ENCODE peak calls at places on chromosomes 1 and 21, in five cellular contexts. One of them, this sample, is unnamed.

GRCh38 chr1:93079685-93080141 is 630 bp downstream of the MTF2 start:
- DNase-seq in PC-3: peak
- DNase-seq in Calu3: peak
- DNase-seq in psoas muscle: peak
- DNase-seq in IMR-90: no peak
- DNase-seq in this sample: peak

GRCh38 chr1:37068897-37069296 is 34.6 kb upstream of the GRIK3 start:
- DNase-seq in IMR-90: no peak
- DNase-seq in psoas muscle: no peak
- DNase-seq in PC-3: no peak
- DNase-seq in Calu3: no peak
- DNase-seq in this sample: peak

GRCh38 chr1:182035097-182035770 is 26.3 kb downstream of the ZNF648 start:
- DNase-seq in PC-3: no peak
- DNase-seq in psoas muscle: no peak
- DNase-seq in Calu3: no peak
- DNase-seq in IMR-90: no peak
- DNase-seq in this sample: no peak

GRCh38 chr1:22773981-22774471 is 63.4 kb downstream of the EPHB2 start:
- DNase-seq in Calu3: no peak
- DNase-seq in IMR-90: peak
- DNase-seq in psoas muscle: peak
- DNase-seq in PC-3: no peak
- DNase-seq in this sample: no peak

GRCh38 chr1:205832326-205832751 is 17.6 kb downstream of the PM20D1 start:
- DNase-seq in PC-3: no peak
- DNase-seq in Calu3: no peak
- DNase-seq in psoas muscle: peak
- DNase-seq in IMR-90: no peak
- DNase-seq in this sample: peak

GRCh38 chr21:41453198-41453597 is 27.2 kb downstream of the MX1 start:
- DNase-seq in IMR-90: no peak
- DNase-seq in psoas muscle: no peak
- DNase-seq in Calu3: no peak
- DNase-seq in PC-3: no peak
- DNase-seq in this sample: no peak

GRCh38 chr1:177229781-177230180 is 59.0 kb downstream of the BRINP2 start:
- DNase-seq in IMR-90: no peak
- DNase-seq in PC-3: no peak
- DNase-seq in Calu3: no peak
- DNase-seq in psoas muscle: no peak
- DNase-seq in this sample: no peak

GRCh38 chr1:59446257-59446901 is 149.5 kb downstream of the FGGY start:
- DNase-seq in IMR-90: peak
- DNase-seq in psoas muscle: no peak
- DNase-seq in Calu3: no peak
- DNase-seq in PC-3: peak
- DNase-seq in this sample: no peak

GRCh38 chr1:170662561-170662971 is 1.4 kb upstream of the PRRX1 start:
- DNase-seq in IMR-90: peak
- DNase-seq in Calu3: no peak
- DNase-seq in PC-3: no peak
- DNase-seq in psoas muscle: no peak
- DNase-seq in this sample: no peak

GRCh38 chr21:36641886-36642285 is 57.0 kb upstream of the SIM2 start:
- DNase-seq in Calu3: no peak
- DNase-seq in psoas muscle: no peak
- DNase-seq in IMR-90: no peak
- DNase-seq in PC-3: no peak
- DNase-seq in this sample: no peak

GRCh38 chr1:58572691-58573090 is 4.4 kb downstream of the TACSTD2 start:
- DNase-seq in IMR-90: no peak
- DNase-seq in psoas muscle: no peak
- DNase-seq in Calu3: peak
- DNase-seq in PC-3: peak
- DNase-seq in this sample: no peak

GRCh38 chr21:39645331-39645730 is 32.6 kb downstream of the B3GALT5 start:
- DNase-seq in PC-3: no peak
- DNase-seq in IMR-90: no peak
- DNase-seq in psoas muscle: no peak
- DNase-seq in Calu3: no peak
- DNase-seq in this sample: no peak

DNA sequence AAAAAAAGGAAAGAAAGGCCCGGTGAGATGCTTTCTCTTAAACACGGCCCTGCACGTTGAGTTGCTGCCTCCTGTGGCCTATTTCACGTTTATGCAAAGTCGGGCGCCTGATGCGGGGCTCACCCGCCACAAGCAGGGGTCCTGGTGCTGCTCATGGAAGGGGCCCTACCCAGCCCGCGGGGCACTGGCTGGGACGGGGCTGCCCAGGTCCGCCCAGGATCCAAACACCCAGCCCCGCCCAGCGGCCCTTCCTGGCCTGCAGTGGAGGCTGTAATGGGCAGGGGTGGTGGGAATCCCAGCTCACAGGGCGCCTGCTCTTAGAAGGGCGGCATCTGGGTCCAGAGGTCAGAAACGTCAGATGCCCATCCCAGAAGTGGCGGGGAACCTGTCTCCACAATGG is 1.6 kb downstream of the COL6A2 start:
- DNase-seq in Calu3: no peak
- DNase-seq in IMR-90: peak
- DNase-seq in psoas muscle: peak
- DNase-seq in PC-3: peak
- DNase-seq in this sample: peak
- TF ChIP-seq CTCF in Calu3: no peak
- TF ChIP-seq CTCF in IMR-90: no peak
- TF ChIP-seq CTCF in psoas muscle: no peak
- TF ChIP-seq CTCF in PC-3: no peak
- TF ChIP-seq CTCF in this sample: no peak

GRCh38 chr1:70033934-70034333 is 171.4 kb downstream of the LRRC40 start:
- DNase-seq in psoas muscle: no peak
- DNase-seq in PC-3: no peak
- DNase-seq in Calu3: no peak
- DNase-seq in IMR-90: no peak
- DNase-seq in this sample: no peak

GRCh38 chr1:70038025-70038424 is 167.4 kb downstream of the LRRC40 start:
- DNase-seq in PC-3: peak
- DNase-seq in Calu3: no peak
- DNase-seq in psoas muscle: no peak
- DNase-seq in IMR-90: no peak
- DNase-seq in this sample: no peak

GRCh38 chr1:70039485-70039884 is 165.9 kb downstream of the LRRC40 start:
- DNase-seq in PC-3: no peak
- DNase-seq in IMR-90: no peak
- DNase-seq in Calu3: no peak
- DNase-seq in psoas muscle: no peak
- DNase-seq in this sample: no peak

GRCh38 chr1:70033266-70033873 is 172.0 kb downstream of the LRRC40 start:
- DNase-seq in Calu3: no peak
- DNase-seq in IMR-90: no peak
- DNase-seq in psoas muscle: no peak
- DNase-seq in PC-3: no peak
- DNase-seq in this sample: no peak

GRCh38 chr1:70034403-70034802 is 171.0 kb downstream of the LRRC40 start:
- DNase-seq in psoas muscle: no peak
- DNase-seq in IMR-90: peak
- DNase-seq in Calu3: peak
- DNase-seq in PC-3: peak
- DNase-seq in this sample: peak
- TF ChIP-seq CTCF in psoas muscle: no peak
- TF ChIP-seq CTCF in IMR-90: peak
- TF ChIP-seq CTCF in Calu3: no peak
- TF ChIP-seq CTCF in PC-3: peak
- TF ChIP-seq CTCF in this sample: no peak

GRCh38 chr1:41920658-41921057 is 1.9 kb upstream of the HIVEP3 start:
- DNase-seq in PC-3: peak
- DNase-seq in Calu3: no peak
- DNase-seq in IMR-90: peak
- DNase-seq in psoas muscle: no peak
- DNase-seq in this sample: no peak
- TF ChIP-seq CTCF in PC-3: no peak
- TF ChIP-seq CTCF in Calu3: no peak
- TF ChIP-seq CTCF in IMR-90: no peak
- TF ChIP-seq CTCF in psoas muscle: no peak
- TF ChIP-seq CTCF in this sample: no peak

GRCh38 chr1:188719735-188720134 is 1757.9 kb downstream of the BRINP3 start:
- DNase-seq in PC-3: no peak
- DNase-seq in IMR-90: no peak
- DNase-seq in psoas muscle: no peak
- DNase-seq in Calu3: no peak
- DNase-seq in this sample: no peak

GRCh38 chr1:188715566-188715965 is 1762.1 kb downstream of the BRINP3 start:
- DNase-seq in IMR-90: no peak
- DNase-seq in Calu3: peak
- DNase-seq in psoas muscle: no peak
- DNase-seq in PC-3: peak
- DNase-seq in this sample: no peak
- TF ChIP-seq CTCF in IMR-90: no peak
- TF ChIP-seq CTCF in Calu3: peak
- TF ChIP-seq CTCF in psoas muscle: no peak
- TF ChIP-seq CTCF in PC-3: peak
- TF ChIP-seq CTCF in this sample: no peak